ENCODE peak calls at places on chromosomes 5 and 9, in five cellular contexts. C is activated CD4-positive, alpha-beta T cell treated with anti-CD3 and anti-CD28 coated beads for 36 hours; L is mucosa of descending colon; Q is aorta; W is left lobe of liver. B is an unnamed sample.
A peak's percentile ranks its signal among the peaks of the same experiment; 100 is the strongest.

GRCh38 chr9:77729177-77729576 is 81.1 kb upstream of the GNA14 start:
- ATAC-seq in C (peak; percentile 50), L (no peak), Q (no peak), W (no peak), B (no peak)

GRCh38 chr5:78592735-78593386 is 55.7 kb downstream of the LHFPL2 start:
- ATAC-seq in C (no peak), L (no peak), Q (no peak), W (no peak), B (no peak)

GRCh38 chr9:20398511-20399338 is 223.6 kb downstream of the MLLT3 start:
- ATAC-seq in C (no peak), L (peak; percentile 51), Q (no peak), W (peak; percentile 57), B (no peak)

GRCh38 chr9:87243602-87244001 is 254.1 kb upstream of the DAPK1 start:
- ATAC-seq in C (no peak), L (no peak), Q (no peak), W (no peak), B (no peak)

GRCh38 chr5:146042628-146043279 is 62.6 kb downstream of the PLAC8L1 start:
- ATAC-seq in C (no peak), L (peak; percentile 60), Q (no peak), W (no peak), B (no peak)

GRCh38 chr9:26669641-26670040 is 223.0 kb downstream of the CAAP1 start:
- ATAC-seq in C (no peak), L (no peak), Q (no peak), W (no peak), B (no peak)

GRCh38 chr5:137856916-137857862 is 10.5 kb upstream of the MYOT start:
- ATAC-seq in C (no peak), L (no peak), Q (no peak), W (peak; percentile 31), B (no peak)

GRCh38 chr9:74122661-74123060 is 374.5 kb upstream of the RORB start:
- ATAC-seq in C (peak; percentile 30), L (no peak), Q (no peak), W (no peak), B (no peak)

GRCh38 chr9:114856210-114856941 is 50.5 kb upstream of the TNFSF15 start:
- ATAC-seq in C (no peak), L (no peak), Q (peak; percentile 61), W (no peak), B (peak; percentile 65)

GRCh38 chr5:61286446-61287132 is 45.5 kb upstream of the ZSWIM6 start:
- ATAC-seq in C (no peak), L (no peak), Q (no peak), W (no peak), B (no peak)

GRCh38 chr5:144135113-144135762 is 35.2 kb downstream of the YIPF5 start:
- ATAC-seq in C (no peak), L (no peak), Q (no peak), W (peak; percentile 36), B (no peak)

GRCh38 chr5:67188274-67188857 is 8.2 kb downstream of the CD180 start:
- ATAC-seq in C (peak; percentile 61), L (no peak), Q (no peak), W (no peak), B (no peak)

GRCh38 chr5:151186538-151186937 is 29.0 kb upstream of the ANXA6 start:
- ATAC-seq in C (no peak), L (no peak), Q (no peak), W (no peak), B (no peak)

GRCh38 chr5:131211669-131212068 is 40.9 kb downstream of the LYRM7 start:
- ATAC-seq in C (no peak), L (no peak), Q (no peak), W (no peak), B (no peak)

GRCh38 chr9:116168231-116168630 is 14.6 kb downstream of the PAPPA start:
- ATAC-seq in C (no peak), L (no peak), Q (no peak), W (no peak), B (no peak)

GRCh38 chr9:121107041-121107440 is 32.3 kb downstream of the CNTRL start:
- ATAC-seq in C (peak; percentile 65), L (no peak), Q (no peak), W (peak; percentile 41), B (no peak)

B was measured in gastroesophageal sphincter.